ENCODE peak calls at places on chromosomes 2 and 18, in seven cellular contexts. R is GM04504; T is NCI-H1092 treated with DMSO at 0.1 percent for 48 hours; B is adipocyte; P is stimulated activated CD4-positive, alpha-beta T cell treated with anti-CD3 and anti-CD28 coated beads, TNF-alpha, amount 100 ng/mL, for 1 hour; F is cerebellar cortex; I is HFF-Myc. L is an unnamed sample.

GRCh38 chr2:173448938-173449471 is 94.3 kb downstream of the CDCA7 start:
- DNase-seq in R (peak), T (peak), B (peak), P (peak), F (peak), I (peak), L (peak)

GRCh38 chr2:151933266-151933804 is 105.1 kb upstream of the ARL5A start:
- DNase-seq in R (no peak), T (no peak), B (no peak), P (no peak), F (no peak), I (no peak), L (no peak)

GRCh38 chr2:191625016-191625415 is 52.9 kb upstream of the NABP1 start:
- DNase-seq in R (no peak), T (no peak), B (no peak), P (no peak), F (no peak), I (no peak), L (no peak)

GRCh38 chr2:116733699-116734098 is 1080.8 kb upstream of the DDX18 start:
- DNase-seq in R (no peak), T (peak), B (no peak), P (no peak), F (no peak), I (no peak), L (no peak)

GRCh38 chr2:26671691-26672090 is 20.8 kb upstream of the KCNK3 start:
- DNase-seq in R (no peak), T (no peak), B (no peak), P (no peak), F (no peak), I (no peak), L (no peak)

GRCh38 chr18:48412339-48412929 is 3.3 kb upstream of the ZBTB7C start:
- DNase-seq in R (no peak), T (peak), B (peak), P (no peak), F (peak), I (no peak), L (no peak)

GRCh38 chr2:21333694-21334093 is 209.9 kb downstream of the TDRD15 start:
- DNase-seq in R (no peak), T (no peak), B (no peak), P (no peak), F (no peak), I (no peak), L (no peak)

GRCh38 chr2:110714824-110715223 is 17.5 kb upstream of the ACOXL start:
- DNase-seq in R (no peak), T (no peak), B (no peak), P (no peak), F (no peak), I (no peak), L (no peak)

GRCh38 chr2:62475172-62476011 is 30.6 kb downstream of the TMEM17 start:
- DNase-seq in R (no peak), T (peak), B (peak), P (no peak), F (peak), I (no peak), L (no peak)

GRCh38 chr2:429575-430254 is 141.8 kb upstream of the ALKAL2 start:
- DNase-seq in R (no peak), T (no peak), B (no peak), P (no peak), F (no peak), I (no peak), L (no peak)

GRCh38 chr2:182291296-182291695 is 135.5 kb downstream of the PDE1A start:
- DNase-seq in R (no peak), T (no peak), B (peak), P (no peak), F (no peak), I (no peak), L (no peak)

GRCh38 chr2:63699549-63699839 is 110.7 kb downstream of the MDH1 start:
- DNase-seq in R (no peak), T (no peak), B (no peak), P (no peak), F (no peak), I (no peak), L (no peak)

L was measured in AG04450.